ENCODE peak calls at places on chromosome 2, in seven cellular contexts. One of them, this sample, is unnamed.

GRCh38 chr2:9020267-9020666 is 16.8 kb upstream of the MBOAT2 start:
- DNase-seq in neural crest cell: no peak
- DNase-seq in activated B cell treated with CpG ODN at 0.5 μM for 24 hours: no peak
- DNase-seq in WERI-Rb-1: no peak
- DNase-seq in Calu3: no peak
- DNase-seq in mucosa of descending colon: no peak
- DNase-seq in A549: no peak
- DNase-seq in this sample: no peak

GRCh38 chr2:175030380-175031271 is 25.4 kb upstream of the CHN1 start:
- DNase-seq in neural crest cell: peak; percentile 38
- DNase-seq in activated B cell treated with CpG ODN at 0.5 μM for 24 hours: no peak
- DNase-seq in WERI-Rb-1: peak; percentile 59
- DNase-seq in Calu3: peak; percentile 43
- DNase-seq in mucosa of descending colon: no peak
- DNase-seq in A549: peak; percentile 27
- DNase-seq in this sample: no peak

GRCh38 chr2:151880586-151880985 is 52.4 kb upstream of the ARL5A start:
- DNase-seq in neural crest cell: no peak
- DNase-seq in activated B cell treated with CpG ODN at 0.5 μM for 24 hours: no peak
- DNase-seq in WERI-Rb-1: no peak
- DNase-seq in Calu3: no peak
- DNase-seq in mucosa of descending colon: no peak
- DNase-seq in A549: no peak
- DNase-seq in this sample: no peak

GRCh38 chr2:54687595-54688152 is 35.8 kb upstream of the EML6 start:
- DNase-seq in neural crest cell: no peak
- DNase-seq in activated B cell treated with CpG ODN at 0.5 μM for 24 hours: no peak
- DNase-seq in WERI-Rb-1: no peak
- DNase-seq in Calu3: no peak
- DNase-seq in mucosa of descending colon: no peak
- DNase-seq in A549: no peak
- DNase-seq in this sample: no peak

GRCh38 chr2:207148025-207148424 is 17.7 kb downstream of the KLF7 start:
- DNase-seq in neural crest cell: no peak
- DNase-seq in activated B cell treated with CpG ODN at 0.5 μM for 24 hours: no peak
- DNase-seq in WERI-Rb-1: no peak
- DNase-seq in Calu3: no peak
- DNase-seq in mucosa of descending colon: no peak
- DNase-seq in A549: no peak
- DNase-seq in this sample: no peak

GRCh38 chr2:232587527-232587926 is 37.0 kb downstream of the EIF4E2 start:
- DNase-seq in neural crest cell: no peak
- DNase-seq in activated B cell treated with CpG ODN at 0.5 μM for 24 hours: no peak
- DNase-seq in WERI-Rb-1: no peak
- DNase-seq in Calu3: no peak
- DNase-seq in mucosa of descending colon: no peak
- DNase-seq in A549: no peak
- DNase-seq in this sample: no peak

GRCh38 chr2:855177-855576 is 95.5 kb upstream of the SNTG2 start:
- DNase-seq in neural crest cell: no peak
- DNase-seq in activated B cell treated with CpG ODN at 0.5 μM for 24 hours: no peak
- DNase-seq in WERI-Rb-1: no peak
- DNase-seq in Calu3: no peak
- DNase-seq in mucosa of descending colon: no peak
- DNase-seq in A549: no peak
- DNase-seq in this sample: no peak

GRCh38 chr2:39411186-39411944 is 25.7 kb downstream of the MAP4K3 start:
- DNase-seq in neural crest cell: no peak
- DNase-seq in activated B cell treated with CpG ODN at 0.5 μM for 24 hours: no peak
- DNase-seq in WERI-Rb-1: no peak
- DNase-seq in Calu3: peak; percentile 14
- DNase-seq in mucosa of descending colon: no peak
- DNase-seq in A549: no peak
- DNase-seq in this sample: no peak

GRCh38 chr2:29139731-29140130 is 24.5 kb downstream of the CLIP4 start:
- DNase-seq in neural crest cell: no peak
- DNase-seq in activated B cell treated with CpG ODN at 0.5 μM for 24 hours: no peak
- DNase-seq in WERI-Rb-1: no peak
- DNase-seq in Calu3: no peak
- DNase-seq in mucosa of descending colon: no peak
- DNase-seq in A549: no peak
- DNase-seq in this sample: no peak

GRCh38 chr2:144004742-144005141 is 515.2 kb downstream of the ZEB2 start:
- DNase-seq in neural crest cell: no peak
- DNase-seq in activated B cell treated with CpG ODN at 0.5 μM for 24 hours: no peak
- DNase-seq in WERI-Rb-1: peak; percentile 81
- DNase-seq in Calu3: no peak
- DNase-seq in mucosa of descending colon: no peak
- DNase-seq in A549: no peak
- DNase-seq in this sample: no peak

GRCh38 chr2:191678437-191679110 is 638 bp downstream of the NABP1 start:
- DNase-seq in neural crest cell: peak; percentile 23
- DNase-seq in activated B cell treated with CpG ODN at 0.5 μM for 24 hours: no peak
- DNase-seq in WERI-Rb-1: peak; percentile 43
- DNase-seq in Calu3: peak; percentile 62
- DNase-seq in mucosa of descending colon: peak; percentile 84
- DNase-seq in A549: peak; percentile 57
- DNase-seq in this sample: no peak

GRCh38 chr2:164917296-164917903 is 37.9 kb downstream of the SLC38A11 start:
- DNase-seq in neural crest cell: no peak
- DNase-seq in activated B cell treated with CpG ODN at 0.5 μM for 24 hours: no peak
- DNase-seq in WERI-Rb-1: peak; percentile 63
- DNase-seq in Calu3: peak; percentile 62
- DNase-seq in mucosa of descending colon: no peak
- DNase-seq in A549: peak; percentile 7
- DNase-seq in this sample: no peak

GRCh38 chr2:30217644-30218361 is 13.5 kb upstream of the LBH start:
- DNase-seq in neural crest cell: no peak
- DNase-seq in activated B cell treated with CpG ODN at 0.5 μM for 24 hours: no peak
- DNase-seq in WERI-Rb-1: no peak
- DNase-seq in Calu3: peak; percentile 72
- DNase-seq in mucosa of descending colon: peak; percentile 90
- DNase-seq in A549: no peak
- DNase-seq in this sample: no peak

GRCh38 chr2:16303761-16304160 is 361.9 kb downstream of the CYRIA start:
- DNase-seq in neural crest cell: no peak
- DNase-seq in activated B cell treated with CpG ODN at 0.5 μM for 24 hours: no peak
- DNase-seq in WERI-Rb-1: no peak
- DNase-seq in Calu3: no peak
- DNase-seq in mucosa of descending colon: no peak
- DNase-seq in A549: no peak
- DNase-seq in this sample: no peak

GRCh38 chr2:158413581-158413980 is 43.0 kb downstream of the CCDC148 start:
- DNase-seq in neural crest cell: no peak
- DNase-seq in activated B cell treated with CpG ODN at 0.5 μM for 24 hours: no peak
- DNase-seq in WERI-Rb-1: no peak
- DNase-seq in Calu3: no peak
- DNase-seq in mucosa of descending colon: no peak
- DNase-seq in A549: no peak
- DNase-seq in this sample: no peak

GRCh38 chr2:62197017-62197586 is 1.2 kb downstream of the B3GNT2 start:
- DNase-seq in neural crest cell: no peak
- DNase-seq in activated B cell treated with CpG ODN at 0.5 μM for 24 hours: peak; percentile 26
- DNase-seq in WERI-Rb-1: no peak
- DNase-seq in Calu3: peak; percentile 15
- DNase-seq in mucosa of descending colon: peak; percentile 77
- DNase-seq in A549: peak; percentile 38
- DNase-seq in this sample: no peak

GRCh38 chr2:120825370-120826259 is 89.9 kb downstream of the GLI2 start:
- DNase-seq in neural crest cell: no peak
- DNase-seq in activated B cell treated with CpG ODN at 0.5 μM for 24 hours: no peak
- DNase-seq in WERI-Rb-1: peak; percentile 78
- DNase-seq in Calu3: no peak
- DNase-seq in mucosa of descending colon: peak; percentile 72
- DNase-seq in A549: no peak
- DNase-seq in this sample: no peak

GRCh38 chr2:49225126-49225525 is 70.8 kb upstream of the FSHR start:
- DNase-seq in neural crest cell: no peak
- DNase-seq in activated B cell treated with CpG ODN at 0.5 μM for 24 hours: no peak
- DNase-seq in WERI-Rb-1: no peak
- DNase-seq in Calu3: no peak
- DNase-seq in mucosa of descending colon: no peak
- DNase-seq in A549: no peak
- DNase-seq in this sample: no peak

GRCh38 chr2:230987137-230988020 is 8.5 kb upstream of the SPATA3 start:
- DNase-seq in neural crest cell: peak; percentile 93
- DNase-seq in activated B cell treated with CpG ODN at 0.5 μM for 24 hours: peak; percentile 80
- DNase-seq in WERI-Rb-1: peak; percentile 81
- DNase-seq in Calu3: peak; percentile 90
- DNase-seq in mucosa of descending colon: peak; percentile 82
- DNase-seq in A549: peak; percentile 88
- DNase-seq in this sample: peak; percentile 87

GRCh38 chr2:64987963-64988419 is 1.2 kb upstream of the SLC1A4 start:
- DNase-seq in neural crest cell: no peak
- DNase-seq in activated B cell treated with CpG ODN at 0.5 μM for 24 hours: no peak
- DNase-seq in WERI-Rb-1: no peak
- DNase-seq in Calu3: no peak
- DNase-seq in mucosa of descending colon: no peak
- DNase-seq in A549: no peak
- DNase-seq in this sample: no peak

GRCh38 chr2:210399440-210400041 is 77.0 kb downstream of the LANCL1 start:
- DNase-seq in neural crest cell: no peak
- DNase-seq in activated B cell treated with CpG ODN at 0.5 μM for 24 hours: no peak
- DNase-seq in WERI-Rb-1: no peak
- DNase-seq in Calu3: no peak
- DNase-seq in mucosa of descending colon: no peak
- DNase-seq in A549: no peak
- DNase-seq in this sample: no peak
- TF ChIP-seq CTCF in neural crest cell: peak; percentile 70
- TF ChIP-seq CTCF in activated B cell treated with CpG ODN at 0.5 μM for 24 hours: no peak
- TF ChIP-seq CTCF in WERI-Rb-1: no peak
- TF ChIP-seq CTCF in Calu3: peak; percentile 15
- TF ChIP-seq CTCF in mucosa of descending colon: no peak
- TF ChIP-seq CTCF in A549: peak; percentile 49
- TF ChIP-seq CTCF in this sample: peak; percentile 60

DNA sequence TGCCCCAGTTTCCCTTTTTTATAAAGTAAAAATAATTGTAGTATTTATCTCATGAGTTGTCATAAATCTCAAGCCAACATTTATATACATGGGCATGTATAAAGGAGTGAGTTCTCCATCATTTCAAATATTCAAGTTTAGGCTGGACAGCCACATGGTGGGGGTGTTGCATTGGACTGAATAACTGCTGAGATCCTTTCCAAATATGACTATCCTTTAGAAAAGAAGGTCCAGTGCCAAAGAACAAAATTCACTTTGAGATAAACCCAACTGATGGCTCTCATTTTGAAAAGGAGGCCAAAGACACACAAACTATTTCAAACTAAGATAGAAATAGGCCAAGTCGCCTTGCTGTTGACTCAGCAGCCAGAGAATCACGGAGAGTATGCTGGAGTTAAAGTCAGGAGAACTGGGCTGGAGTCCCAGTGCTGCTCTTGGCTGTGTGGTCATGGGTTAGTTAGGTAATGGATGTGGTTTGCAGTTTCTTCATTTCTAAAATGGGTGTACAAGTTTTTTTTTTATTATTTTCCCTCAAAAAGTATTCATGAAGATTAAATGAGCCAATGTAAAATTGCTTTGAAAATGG is 204.4 kb upstream of the LRATD1 start:
- DNase-seq in neural crest cell: no peak
- DNase-seq in activated B cell treated with CpG ODN at 0.5 μM for 24 hours: no peak
- DNase-seq in WERI-Rb-1: no peak
- DNase-seq in Calu3: no peak
- DNase-seq in mucosa of descending colon: no peak
- DNase-seq in A549: no peak
- DNase-seq in this sample: no peak
- TF ChIP-seq CTCF in neural crest cell: no peak
- TF ChIP-seq CTCF in activated B cell treated with CpG ODN at 0.5 μM for 24 hours: no peak
- TF ChIP-seq CTCF in WERI-Rb-1: no peak
- TF ChIP-seq CTCF in Calu3: no peak
- TF ChIP-seq CTCF in mucosa of descending colon: no peak
- TF ChIP-seq CTCF in A549: no peak
- TF ChIP-seq CTCF in this sample: peak; percentile 3

DNA sequence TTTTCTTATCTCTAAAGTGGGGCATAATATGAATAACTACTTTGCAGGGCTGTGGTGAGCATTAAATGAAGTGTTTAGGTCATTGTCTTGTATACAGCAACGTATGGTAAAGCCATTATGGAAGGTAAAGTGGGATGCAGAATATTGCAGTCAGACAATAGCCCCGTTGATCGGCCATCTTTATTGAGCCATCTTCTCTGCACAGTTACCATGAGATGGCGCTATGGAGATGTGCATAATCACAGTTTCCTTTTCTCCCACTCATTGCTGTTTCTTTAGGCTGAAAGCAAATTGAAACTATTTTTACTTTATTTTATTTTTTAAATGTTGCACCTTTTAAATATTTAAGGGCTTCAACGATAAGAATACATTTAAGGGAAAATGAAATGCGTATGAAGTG is 108.9 kb downstream of the THSD7B start:
- DNase-seq in neural crest cell: no peak
- DNase-seq in activated B cell treated with CpG ODN at 0.5 μM for 24 hours: no peak
- DNase-seq in WERI-Rb-1: peak; percentile 21
- DNase-seq in Calu3: peak; percentile 12
- DNase-seq in mucosa of descending colon: no peak
- DNase-seq in A549: no peak
- DNase-seq in this sample: no peak
- TF ChIP-seq CTCF in neural crest cell: peak; percentile 60
- TF ChIP-seq CTCF in activated B cell treated with CpG ODN at 0.5 μM for 24 hours: no peak
- TF ChIP-seq CTCF in WERI-Rb-1: peak; percentile 73
- TF ChIP-seq CTCF in Calu3: no peak
- TF ChIP-seq CTCF in mucosa of descending colon: no peak
- TF ChIP-seq CTCF in A549: no peak
- TF ChIP-seq CTCF in this sample: peak; percentile 43

GRCh38 chr2:214477305-214477704 is 66.5 kb downstream of the VWC2L start:
- DNase-seq in neural crest cell: no peak
- DNase-seq in activated B cell treated with CpG ODN at 0.5 μM for 24 hours: no peak
- DNase-seq in WERI-Rb-1: no peak
- DNase-seq in Calu3: no peak
- DNase-seq in mucosa of descending colon: no peak
- DNase-seq in A549: no peak
- DNase-seq in this sample: no peak

GRCh38 chr2:214482716-214483115 is 71.9 kb downstream of the VWC2L start:
- DNase-seq in neural crest cell: peak; percentile 18
- DNase-seq in activated B cell treated with CpG ODN at 0.5 μM for 24 hours: no peak
- DNase-seq in WERI-Rb-1: no peak
- DNase-seq in Calu3: no peak
- DNase-seq in mucosa of descending colon: no peak
- DNase-seq in A549: no peak
- DNase-seq in this sample: no peak

GRCh38 chr2:214484239-214484638 is 73.4 kb downstream of the VWC2L start:
- DNase-seq in neural crest cell: no peak
- DNase-seq in activated B cell treated with CpG ODN at 0.5 μM for 24 hours: no peak
- DNase-seq in WERI-Rb-1: no peak
- DNase-seq in Calu3: no peak
- DNase-seq in mucosa of descending colon: no peak
- DNase-seq in A549: no peak
- DNase-seq in this sample: no peak

GRCh38 chr2:214484701-214485100 is 73.8 kb downstream of the VWC2L start:
- DNase-seq in neural crest cell: no peak
- DNase-seq in activated B cell treated with CpG ODN at 0.5 μM for 24 hours: no peak
- DNase-seq in WERI-Rb-1: no peak
- DNase-seq in Calu3: no peak
- DNase-seq in mucosa of descending colon: no peak
- DNase-seq in A549: no peak
- DNase-seq in this sample: no peak

DNA sequence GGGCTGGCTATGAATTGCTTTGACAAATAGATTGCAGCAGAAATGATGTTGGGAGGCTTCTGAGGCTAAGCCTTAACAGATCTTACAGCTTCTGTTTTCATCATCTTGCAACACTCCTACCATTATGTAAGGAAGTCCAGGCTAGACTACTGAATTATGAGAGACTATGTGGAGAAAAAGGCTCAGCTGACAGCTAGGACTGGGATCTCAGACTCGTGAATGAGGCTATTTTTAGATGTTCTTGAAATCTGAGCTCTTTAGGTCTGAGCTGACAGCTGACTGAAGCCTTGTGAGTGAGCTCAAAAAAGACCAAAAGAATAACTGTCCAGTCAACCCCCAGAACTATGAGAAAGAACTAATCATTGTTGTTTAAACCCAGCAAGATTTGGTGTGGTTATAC is 70.3 kb downstream of the VWC2L start:
- DNase-seq in neural crest cell: no peak
- DNase-seq in activated B cell treated with CpG ODN at 0.5 μM for 24 hours: no peak
- DNase-seq in WERI-Rb-1: no peak
- DNase-seq in Calu3: no peak
- DNase-seq in mucosa of descending colon: no peak
- DNase-seq in A549: no peak
- DNase-seq in this sample: no peak
- TF ChIP-seq CTCF in neural crest cell: no peak
- TF ChIP-seq CTCF in activated B cell treated with CpG ODN at 0.5 μM for 24 hours: no peak
- TF ChIP-seq CTCF in WERI-Rb-1: no peak
- TF ChIP-seq CTCF in Calu3: no peak
- TF ChIP-seq CTCF in mucosa of descending colon: no peak
- TF ChIP-seq CTCF in A549: no peak
- TF ChIP-seq CTCF in this sample: no peak

This sample was measured in D721Med.